ENCODE peak calls at places on chromosomes 16 and 17, in seven cellular contexts. N is thyroid gland, D is SJCRH30, K is HCT116, U is Peyer's patch, C is H1, B is GM23248. I is an unnamed sample.

GRCh38 chr16:13414154-13414553 is 505.8 kb upstream of the ERCC4 start:
- DNase-seq in N (no peak), D (no peak), K (no peak), U (no peak), C (no peak), B (no peak), I (no peak)

GRCh38 chr16:21263640-21264211 is 14.4 kb downstream of the CRYM start:
- DNase-seq in N (no peak), D (no peak), K (no peak), U (peak; percentile 30), C (no peak), B (peak; percentile 61), I (peak; percentile 85)

GRCh38 chr16:17375388-17376304 is 95.1 kb downstream of the XYLT1 start:
- DNase-seq in N (no peak), D (no peak), K (no peak), U (no peak), C (no peak), B (no peak), I (no peak)

GRCh38 chr17:37671813-37672544 is 28.7 kb upstream of the DDX52 start:
- DNase-seq in N (no peak), D (no peak), K (no peak), U (no peak), C (no peak), B (peak; percentile 95), I (no peak)

GRCh38 chr16:50326835-50327465 is 41.8 kb downstream of the BRD7 start:
- DNase-seq in N (no peak), D (no peak), K (peak; percentile 31), U (peak; percentile 59), C (peak; percentile 58), B (peak; percentile 73), I (no peak)

GRCh38 chr16:4319454-4319853 is 3.6 kb downstream of the GLIS2 start:
- DNase-seq in N (peak; percentile 53), D (no peak), K (no peak), U (peak; percentile 76), C (no peak), B (peak; percentile 56), I (no peak)

GRCh38 chr17:4490109-4490591 is 8.5 kb upstream of the SPNS2 start:
- DNase-seq in N (no peak), D (no peak), K (no peak), U (no peak), C (no peak), B (no peak), I (no peak)

GRCh38 chr16:78385406-78385805 is 286.0 kb downstream of the WWOX start:
- DNase-seq in N (no peak), D (no peak), K (no peak), U (no peak), C (no peak), B (no peak), I (no peak)

GRCh38 chr16:48559462-48560211 is 50.3 kb downstream of the N4BP1 start:
- DNase-seq in N (no peak), D (no peak), K (no peak), U (no peak), C (no peak), B (no peak), I (no peak)

GRCh38 chr17:17365476-17366110 is 62.4 kb downstream of the NT5M start:
- DNase-seq in N (no peak), D (peak; percentile 46), K (no peak), U (no peak), C (no peak), B (no peak), I (no peak)

GRCh38 chr17:45119964-45120363 is 12.4 kb downstream of the PLCD3 start:
- DNase-seq in N (no peak), D (no peak), K (no peak), U (no peak), C (no peak), B (no peak), I (no peak)

GRCh38 chr17:4310349-4311060 is 46.7 kb upstream of the ANKFY1 start:
- DNase-seq in N (peak; percentile 16), D (no peak), K (no peak), U (no peak), C (no peak), B (peak; percentile 15), I (peak; percentile 90)

GRCh38 chr16:14371778-14372431 is 258.2 kb downstream of the PARN start:
- DNase-seq in N (no peak), D (no peak), K (no peak), U (no peak), C (no peak), B (no peak), I (no peak)

GRCh38 chr16:74073471-74073870 is 223.1 kb upstream of the PSMD7 start:
- DNase-seq in N (no peak), D (no peak), K (no peak), U (no peak), C (no peak), B (peak; percentile 31), I (no peak)

GRCh38 chr17:57905875-57906455 is 49.2 kb downstream of the CUEDC1 start:
- DNase-seq in N (no peak), D (no peak), K (no peak), U (no peak), C (no peak), B (no peak), I (no peak)
- H3K4me1 ChIP-seq in N (peaks cover 49% of the 10 kb centered on the region), D (peaks cover 27% of the 10 kb centered on the region), K (peaks cover 63% of the 10 kb centered on the region), U (peaks cover 25% of the 10 kb centered on the region), C (peaks cover 5% of the 10 kb centered on the region), B (peaks cover 17% of the 10 kb centered on the region), I (peaks cover 4% of the 10 kb centered on the region)

GRCh38 chr17:82077617-82078358 is 12.2 kb upstream of the DUS1L start:
- DNase-seq in N (no peak), D (no peak), K (no peak), U (no peak), C (no peak), B (no peak), I (no peak)
- H3K36me3 ChIP-seq in N (peaks cover 36% of the 10 kb centered on the region), D (peaks cover 44% of the 10 kb centered on the region), K (peaks cover 40% of the 10 kb centered on the region), U (no peaks in the 10 kb centered on the region), C (peaks cover 43% of the 10 kb centered on the region), B (no peaks in the 10 kb centered on the region), I (peaks cover 43% of the 10 kb centered on the region)

DNA sequence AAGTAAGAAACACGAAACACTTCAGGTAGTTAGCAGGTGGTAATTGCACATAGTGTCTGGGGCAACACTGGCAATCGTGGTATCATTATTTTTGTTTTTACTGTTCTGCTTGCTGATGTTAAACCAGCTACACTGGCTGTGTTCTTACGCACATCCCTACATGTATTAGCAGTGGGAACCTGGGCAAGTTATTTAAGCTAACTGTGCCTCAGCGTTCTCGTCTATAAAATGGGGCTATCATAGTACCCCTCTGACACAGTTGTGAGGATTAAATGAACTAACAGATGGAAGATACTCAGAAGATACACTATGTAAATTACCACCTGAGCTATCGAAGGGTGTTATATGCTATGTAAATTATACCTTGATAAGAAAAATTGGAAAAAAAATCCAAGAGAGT is 117.4 kb downstream of the SNX29 start:
- DNase-seq in N (no peak), D (no peak), K (no peak), U (no peak), C (no peak), B (no peak), I (no peak)
- H3K4me1 ChIP-seq in N (peaks cover 57% of the 10 kb centered on the region), D (peaks cover 26% of the 10 kb centered on the region), K (peaks cover 25% of the 10 kb centered on the region), U (peaks cover 5% of the 10 kb centered on the region), C (no peaks in the 10 kb centered on the region), B (peaks cover 34% of the 10 kb centered on the region), I (peaks cover 3% of the 10 kb centered on the region)

GRCh38 chr16:2256531-2257140 is 5.2 kb upstream of the ECI1 start:
- DNase-seq in N (no peak), D (no peak), K (no peak), U (no peak), C (no peak), B (no peak), I (no peak)

GRCh38 chr16:2257726-2258125 is 6.3 kb upstream of the ECI1 start:
- DNase-seq in N (no peak), D (no peak), K (no peak), U (no peak), C (no peak), B (no peak), I (no peak)

DNA sequence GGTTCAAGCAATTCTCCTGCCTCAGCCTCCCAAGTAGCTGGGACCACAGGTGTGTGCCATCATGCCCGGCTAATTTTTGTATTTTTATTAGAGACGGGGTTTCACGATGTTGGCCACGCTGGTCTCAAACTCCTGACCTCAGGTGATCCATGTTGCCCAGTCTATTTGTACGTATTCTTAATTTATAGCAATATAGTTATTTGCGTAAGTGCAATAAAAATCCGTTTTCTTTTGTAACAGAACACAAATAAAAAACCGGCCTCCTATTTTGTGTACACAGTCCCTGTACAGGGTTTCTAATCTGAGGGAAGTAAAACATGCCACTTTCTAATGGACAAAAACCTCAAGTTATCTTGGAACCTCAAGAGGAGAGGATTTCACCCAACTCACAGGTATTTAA is 7.7 kb downstream of the RNPS1 start:
- DNase-seq in N (no peak), D (no peak), K (no peak), U (no peak), C (no peak), B (no peak), I (no peak)
- H3K36me3 ChIP-seq in N (peaks cover 79% of the 10 kb centered on the region), D (peaks cover 96% of the 10 kb centered on the region), K (peaks cover 62% of the 10 kb centered on the region), U (no peaks in the 10 kb centered on the region), C (peaks cover 85% of the 10 kb centered on the region), B (peaks cover 77% of the 10 kb centered on the region), I (peaks cover 98% of the 10 kb centered on the region)

DNA sequence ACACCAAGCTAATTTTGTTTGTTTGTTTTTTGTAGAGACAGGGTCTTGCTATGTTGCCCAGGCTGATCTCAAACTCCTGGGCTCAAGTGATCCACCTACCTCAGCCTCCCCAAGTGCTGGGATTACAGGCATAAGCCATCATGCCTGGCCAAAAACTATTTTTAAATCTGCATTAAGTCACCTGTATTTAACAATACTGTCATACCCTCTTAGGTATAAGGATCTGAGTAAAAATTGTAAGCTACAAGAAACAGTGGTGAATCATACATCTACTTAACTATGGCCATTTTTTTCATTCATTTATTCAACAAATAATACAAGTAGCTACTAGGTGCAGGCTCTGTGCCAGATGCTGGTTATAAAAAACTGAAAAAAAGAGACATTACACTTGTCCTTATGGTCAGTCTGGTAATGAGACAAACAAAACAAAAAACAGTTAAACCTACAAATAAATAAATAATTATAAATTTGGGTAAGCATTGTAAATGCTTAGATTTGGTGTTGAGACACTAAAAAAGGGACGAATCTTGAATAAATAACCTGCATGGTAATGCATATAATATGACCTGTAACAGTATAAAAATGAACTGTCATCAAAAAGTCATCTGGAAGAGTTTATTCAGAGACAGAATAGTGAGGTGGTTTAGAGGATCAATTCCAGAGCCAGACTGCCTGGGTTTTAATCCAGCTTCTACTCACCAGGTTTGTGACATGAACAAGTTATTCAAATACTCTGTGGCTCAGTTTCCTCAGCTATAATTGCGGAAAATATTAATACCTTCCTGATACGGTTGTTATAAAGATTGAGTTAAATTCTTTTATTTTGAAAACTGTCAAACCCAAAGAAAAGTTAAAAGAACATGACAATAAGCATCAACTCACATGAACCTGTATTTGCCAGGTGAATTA is 26.8 kb downstream of the BRIP1 start:
- DNase-seq in N (no peak), D (no peak), K (no peak), U (no peak), C (no peak), B (peak; percentile 16), I (no peak)
- H3K4me1 ChIP-seq in N (no peaks in the 10 kb centered on the region), D (no peaks in the 10 kb centered on the region), K (peaks cover 17% of the 10 kb centered on the region), U (no peaks in the 10 kb centered on the region), C (no peaks in the 10 kb centered on the region), B (peaks cover 16% of the 10 kb centered on the region), I (peaks cover 18% of the 10 kb centered on the region)

GRCh38 chr17:78200451-78200850 is 13.3 kb downstream of the AFMID start:
- DNase-seq in N (no peak), D (no peak), K (no peak), U (no peak), C (no peak), B (no peak), I (no peak)
- H3K36me3 ChIP-seq in N (peaks cover 3% of the 10 kb centered on the region), D (peaks cover 32% of the 10 kb centered on the region), K (peaks cover 19% of the 10 kb centered on the region), U (no peaks in the 10 kb centered on the region), C (peaks cover 18% of the 10 kb centered on the region), B (no peaks in the 10 kb centered on the region), I (peaks cover 12% of the 10 kb centered on the region)